ENCODE peak calls at places on chromosomes 7 and 10, in eight cellular contexts. One of them, this sample, is unnamed.
A peak's percentile ranks its signal among the peaks of the same experiment; 100 is the strongest.

GRCh38 chr7:1395211-1396070 is 63.8 kb downstream of the MICALL2 start:
- DNase-seq in aorta: no peak
- DNase-seq in pancreas: no peak
- DNase-seq in neural progenitor cell: no peak
- DNase-seq in spleen: no peak
- DNase-seq in colonic mucosa: no peak
- DNase-seq in heart left ventricle: no peak
- DNase-seq in brain microvascular endothelial cell: no peak
- DNase-seq in this sample: no peak

GRCh38 chr10:970311-971149 is 17.7 kb upstream of the GTPBP4 start:
- DNase-seq in spleen: no peak
- DNase-seq in aorta: no peak
- DNase-seq in heart left ventricle: no peak
- DNase-seq in colonic mucosa: peak; percentile 27
- DNase-seq in pancreas: peak; percentile 36
- DNase-seq in brain microvascular endothelial cell: peak; percentile 11
- DNase-seq in neural progenitor cell: no peak
- DNase-seq in this sample: peak; percentile 63

GRCh38 chr10:116669832-116670644 is 49.3 kb downstream of the PNLIPRP2 start:
- DNase-seq in spleen: no peak
- DNase-seq in pancreas: no peak
- DNase-seq in brain microvascular endothelial cell: no peak
- DNase-seq in heart left ventricle: no peak
- DNase-seq in colonic mucosa: peak; percentile 52
- DNase-seq in aorta: no peak
- DNase-seq in neural progenitor cell: peak; percentile 78
- DNase-seq in this sample: no peak

GRCh38 chr10:75400163-75400768 is 1.3 kb downstream of the ZNF503 start:
- DNase-seq in colonic mucosa: no peak
- DNase-seq in pancreas: no peak
- DNase-seq in aorta: no peak
- DNase-seq in heart left ventricle: no peak
- DNase-seq in brain microvascular endothelial cell: no peak
- DNase-seq in neural progenitor cell: peak; percentile 56
- DNase-seq in spleen: no peak
- DNase-seq in this sample: no peak

GRCh38 chr7:92763636-92764423 is 72.5 kb downstream of the CDK6 start:
- DNase-seq in brain microvascular endothelial cell: peak; percentile 86
- DNase-seq in pancreas: no peak
- DNase-seq in heart left ventricle: no peak
- DNase-seq in colonic mucosa: peak; percentile 32
- DNase-seq in spleen: no peak
- DNase-seq in neural progenitor cell: peak; percentile 64
- DNase-seq in aorta: no peak
- DNase-seq in this sample: no peak

GRCh38 chr10:24603333-24603732 is 120.4 kb downstream of the ARHGAP21 start:
- DNase-seq in aorta: no peak
- DNase-seq in spleen: no peak
- DNase-seq in neural progenitor cell: no peak
- DNase-seq in pancreas: no peak
- DNase-seq in colonic mucosa: no peak
- DNase-seq in brain microvascular endothelial cell: peak; percentile 48
- DNase-seq in heart left ventricle: no peak
- DNase-seq in this sample: no peak

GRCh38 chr7:110573862-110574528 is 516.9 kb upstream of the LRRN3 start:
- DNase-seq in neural progenitor cell: no peak
- DNase-seq in heart left ventricle: no peak
- DNase-seq in pancreas: no peak
- DNase-seq in colonic mucosa: no peak
- DNase-seq in aorta: no peak
- DNase-seq in brain microvascular endothelial cell: peak; percentile 81
- DNase-seq in spleen: no peak
- DNase-seq in this sample: no peak

GRCh38 chr10:133461841-133462240 is 8.1 kb downstream of the SCART1 start:
- DNase-seq in brain microvascular endothelial cell: no peak
- DNase-seq in pancreas: no peak
- DNase-seq in colonic mucosa: no peak
- DNase-seq in aorta: no peak
- DNase-seq in heart left ventricle: no peak
- DNase-seq in spleen: no peak
- DNase-seq in neural progenitor cell: no peak
- DNase-seq in this sample: no peak

GRCh38 chr10:95125582-95125981 is 56.3 kb upstream of the CYP2C8 start:
- DNase-seq in aorta: no peak
- DNase-seq in pancreas: no peak
- DNase-seq in colonic mucosa: no peak
- DNase-seq in heart left ventricle: no peak
- DNase-seq in neural progenitor cell: no peak
- DNase-seq in brain microvascular endothelial cell: no peak
- DNase-seq in spleen: no peak
- DNase-seq in this sample: no peak

GRCh38 chr10:52318136-52318810 is 4.2 kb downstream of the DKK1 start:
- DNase-seq in spleen: no peak
- DNase-seq in pancreas: no peak
- DNase-seq in brain microvascular endothelial cell: peak; percentile 52
- DNase-seq in heart left ventricle: no peak
- DNase-seq in colonic mucosa: no peak
- DNase-seq in aorta: no peak
- DNase-seq in neural progenitor cell: no peak
- DNase-seq in this sample: no peak

GRCh38 chr10:77943086-77943901 is 16.7 kb upstream of the DLG5 start:
- DNase-seq in pancreas: no peak
- DNase-seq in heart left ventricle: no peak
- DNase-seq in colonic mucosa: no peak
- DNase-seq in aorta: no peak
- DNase-seq in brain microvascular endothelial cell: peak; percentile 52
- DNase-seq in neural progenitor cell: no peak
- DNase-seq in spleen: no peak
- DNase-seq in this sample: no peak

GRCh38 chr7:55120501-55121198 is 101.8 kb downstream of the EGFR start:
- DNase-seq in colonic mucosa: no peak
- DNase-seq in heart left ventricle: no peak
- DNase-seq in spleen: no peak
- DNase-seq in brain microvascular endothelial cell: no peak
- DNase-seq in aorta: no peak
- DNase-seq in neural progenitor cell: no peak
- DNase-seq in pancreas: no peak
- DNase-seq in this sample: no peak

GRCh38 chr7:51224811-51225581 is 91.6 kb downstream of the COBL start:
- DNase-seq in brain microvascular endothelial cell: no peak
- DNase-seq in heart left ventricle: no peak
- DNase-seq in pancreas: peak; percentile 67
- DNase-seq in neural progenitor cell: peak; percentile 56
- DNase-seq in colonic mucosa: peak; percentile 88
- DNase-seq in aorta: no peak
- DNase-seq in spleen: no peak
- DNase-seq in this sample: peak; percentile 75

GRCh38 chr7:12423355-12423994 is 19.8 kb upstream of the VWDE start:
- DNase-seq in spleen: no peak
- DNase-seq in colonic mucosa: no peak
- DNase-seq in pancreas: no peak
- DNase-seq in heart left ventricle: no peak
- DNase-seq in aorta: no peak
- DNase-seq in brain microvascular endothelial cell: no peak
- DNase-seq in neural progenitor cell: no peak
- DNase-seq in this sample: no peak

GRCh38 chr10:88080213-88080612 is 216.8 kb downstream of the PTEN start:
- DNase-seq in neural progenitor cell: no peak
- DNase-seq in brain microvascular endothelial cell: peak; percentile 24
- DNase-seq in colonic mucosa: no peak
- DNase-seq in pancreas: peak; percentile 52
- DNase-seq in heart left ventricle: no peak
- DNase-seq in spleen: no peak
- DNase-seq in aorta: no peak
- DNase-seq in this sample: no peak

GRCh38 chr10:93236378-93237040 is 162.8 kb downstream of the CYP26A1 start:
- DNase-seq in brain microvascular endothelial cell: no peak
- DNase-seq in heart left ventricle: no peak
- DNase-seq in spleen: no peak
- DNase-seq in neural progenitor cell: no peak
- DNase-seq in aorta: no peak
- DNase-seq in colonic mucosa: no peak
- DNase-seq in pancreas: no peak
- DNase-seq in this sample: no peak

GRCh38 chr7:152196391-152196790 is 170.9 kb downstream of the GALNT11 start:
- DNase-seq in colonic mucosa: no peak
- DNase-seq in pancreas: no peak
- DNase-seq in brain microvascular endothelial cell: no peak
- DNase-seq in heart left ventricle: no peak
- DNase-seq in aorta: no peak
- DNase-seq in spleen: no peak
- DNase-seq in neural progenitor cell: no peak
- DNase-seq in this sample: no peak

GRCh38 chr7:152200395-152200794 is 174.9 kb downstream of the GALNT11 start:
- DNase-seq in aorta: no peak
- DNase-seq in heart left ventricle: no peak
- DNase-seq in pancreas: no peak
- DNase-seq in spleen: no peak
- DNase-seq in colonic mucosa: no peak
- DNase-seq in neural progenitor cell: no peak
- DNase-seq in brain microvascular endothelial cell: no peak
- DNase-seq in this sample: no peak

GRCh38 chr7:152203095-152203494 is 177.6 kb downstream of the GALNT11 start:
- DNase-seq in pancreas: no peak
- DNase-seq in brain microvascular endothelial cell: no peak
- DNase-seq in spleen: no peak
- DNase-seq in neural progenitor cell: no peak
- DNase-seq in heart left ventricle: no peak
- DNase-seq in colonic mucosa: no peak
- DNase-seq in aorta: no peak
- DNase-seq in this sample: no peak

GRCh38 chr7:152202056-152202455 is 176.6 kb downstream of the GALNT11 start:
- DNase-seq in neural progenitor cell: no peak
- DNase-seq in pancreas: no peak
- DNase-seq in heart left ventricle: no peak
- DNase-seq in spleen: no peak
- DNase-seq in colonic mucosa: no peak
- DNase-seq in brain microvascular endothelial cell: no peak
- DNase-seq in aorta: no peak
- DNase-seq in this sample: no peak
- H3K36me3 ChIP-seq in neural progenitor cell: peaks cover 9% of the 10 kb centered on the region
- H3K36me3 ChIP-seq in pancreas: no peaks in the 10 kb centered on the region
- H3K36me3 ChIP-seq in heart left ventricle: peaks cover 91% of the 10 kb centered on the region
- H3K36me3 ChIP-seq in spleen: peaks cover 12% of the 10 kb centered on the region
- H3K36me3 ChIP-seq in colonic mucosa: no peaks in the 10 kb centered on the region
- H3K36me3 ChIP-seq in brain microvascular endothelial cell: peaks cover 6% of the 10 kb centered on the region
- H3K36me3 ChIP-seq in aorta: peaks cover 6% of the 10 kb centered on the region
- H3K36me3 ChIP-seq in this sample: peaks cover 50% of the 10 kb centered on the region

GRCh38 chr10:13880760-13881159 is 294.0 kb downstream of the PRPF18 start:
- DNase-seq in colonic mucosa: no peak
- DNase-seq in brain microvascular endothelial cell: no peak
- DNase-seq in aorta: no peak
- DNase-seq in pancreas: no peak
- DNase-seq in neural progenitor cell: no peak
- DNase-seq in heart left ventricle: no peak
- DNase-seq in spleen: no peak
- DNase-seq in this sample: no peak

GRCh38 chr10:13885238-13885990 is 298.6 kb downstream of the PRPF18 start:
- DNase-seq in heart left ventricle: no peak
- DNase-seq in colonic mucosa: no peak
- DNase-seq in neural progenitor cell: no peak
- DNase-seq in spleen: no peak
- DNase-seq in aorta: no peak
- DNase-seq in brain microvascular endothelial cell: no peak
- DNase-seq in pancreas: no peak
- DNase-seq in this sample: no peak

GRCh38 chr10:13877154-13877909 is 290.6 kb downstream of the PRPF18 start:
- DNase-seq in pancreas: peak; percentile 18
- DNase-seq in heart left ventricle: no peak
- DNase-seq in aorta: peak; percentile 89
- DNase-seq in neural progenitor cell: no peak
- DNase-seq in colonic mucosa: peak; percentile 27
- DNase-seq in brain microvascular endothelial cell: no peak
- DNase-seq in spleen: no peak
- DNase-seq in this sample: peak; percentile 69

GRCh38 chr10:13883843-13884444 is 297.2 kb downstream of the PRPF18 start:
- DNase-seq in heart left ventricle: no peak
- DNase-seq in aorta: no peak
- DNase-seq in brain microvascular endothelial cell: no peak
- DNase-seq in colonic mucosa: no peak
- DNase-seq in spleen: no peak
- DNase-seq in neural progenitor cell: no peak
- DNase-seq in pancreas: no peak
- DNase-seq in this sample: no peak

GRCh38 chr10:13882112-13882711 is 295.4 kb downstream of the PRPF18 start:
- DNase-seq in neural progenitor cell: peak; percentile 81
- DNase-seq in colonic mucosa: no peak
- DNase-seq in aorta: no peak
- DNase-seq in brain microvascular endothelial cell: peak; percentile 95
- DNase-seq in pancreas: no peak
- DNase-seq in spleen: no peak
- DNase-seq in heart left ventricle: no peak
- DNase-seq in this sample: no peak
- H3K4me3 ChIP-seq in neural progenitor cell: peak overlapping the region; percentile 16
- H3K4me3 ChIP-seq in colonic mucosa: no peak overlapping the region
- H3K4me3 ChIP-seq in aorta: no peak overlapping the region
- H3K4me3 ChIP-seq in brain microvascular endothelial cell: no peak overlapping the region
- H3K4me3 ChIP-seq in pancreas: no peak overlapping the region
- H3K4me3 ChIP-seq in spleen: no peak overlapping the region
- H3K4me3 ChIP-seq in heart left ventricle: no peak overlapping the region
- H3K4me3 ChIP-seq in this sample: no peak overlapping the region

GRCh38 chr7:29281782-29282541 is 87.4 kb downstream of the CHN2 start:
- DNase-seq in aorta: no peak
- DNase-seq in heart left ventricle: no peak
- DNase-seq in spleen: no peak
- DNase-seq in pancreas: no peak
- DNase-seq in colonic mucosa: peak; percentile 25
- DNase-seq in brain microvascular endothelial cell: peak; percentile 86
- DNase-seq in neural progenitor cell: no peak
- DNase-seq in this sample: no peak
- H3K27ac ChIP-seq in aorta: no peak overlapping the region
- H3K27ac ChIP-seq in heart left ventricle: peak overlapping the region; percentile 85
- H3K27ac ChIP-seq in spleen: no peak overlapping the region
- H3K27ac ChIP-seq in pancreas: no peak overlapping the region
- H3K27ac ChIP-seq in colonic mucosa: no peak overlapping the region
- H3K27ac ChIP-seq in brain microvascular endothelial cell: no peak overlapping the region
- H3K27ac ChIP-seq in neural progenitor cell: no peak overlapping the region
- H3K27ac ChIP-seq in this sample: no peak overlapping the region

GRCh38 chr7:139242741-139243281 is 11.8 kb downstream of the UBN2 start:
- DNase-seq in neural progenitor cell: no peak
- DNase-seq in aorta: no peak
- DNase-seq in colonic mucosa: no peak
- DNase-seq in heart left ventricle: no peak
- DNase-seq in brain microvascular endothelial cell: no peak
- DNase-seq in pancreas: no peak
- DNase-seq in spleen: no peak
- DNase-seq in this sample: no peak

GRCh38 chr7:139246494-139246893 is 15.5 kb downstream of the UBN2 start:
- DNase-seq in spleen: no peak
- DNase-seq in neural progenitor cell: no peak
- DNase-seq in brain microvascular endothelial cell: no peak
- DNase-seq in colonic mucosa: no peak
- DNase-seq in aorta: no peak
- DNase-seq in pancreas: no peak
- DNase-seq in heart left ventricle: no peak
- DNase-seq in this sample: no peak

GRCh38 chr7:139245401-139245800 is 14.4 kb downstream of the UBN2 start:
- DNase-seq in neural progenitor cell: no peak
- DNase-seq in colonic mucosa: no peak
- DNase-seq in pancreas: no peak
- DNase-seq in heart left ventricle: no peak
- DNase-seq in aorta: no peak
- DNase-seq in spleen: no peak
- DNase-seq in brain microvascular endothelial cell: no peak
- DNase-seq in this sample: no peak

GRCh38 chr7:139246905-139247304 is 15.9 kb downstream of the UBN2 start:
- DNase-seq in colonic mucosa: no peak
- DNase-seq in aorta: no peak
- DNase-seq in brain microvascular endothelial cell: no peak
- DNase-seq in spleen: no peak
- DNase-seq in neural progenitor cell: no peak
- DNase-seq in heart left ventricle: no peak
- DNase-seq in pancreas: no peak
- DNase-seq in this sample: no peak

GRCh38 chr7:139241258-139241657 is 10.2 kb downstream of the UBN2 start:
- DNase-seq in heart left ventricle: no peak
- DNase-seq in spleen: no peak
- DNase-seq in aorta: no peak
- DNase-seq in brain microvascular endothelial cell: no peak
- DNase-seq in colonic mucosa: no peak
- DNase-seq in pancreas: no peak
- DNase-seq in neural progenitor cell: no peak
- DNase-seq in this sample: no peak
- H3K36me3 ChIP-seq in heart left ventricle: peaks cover 92% of the 10 kb centered on the region
- H3K36me3 ChIP-seq in spleen: peaks cover 38% of the 10 kb centered on the region
- H3K36me3 ChIP-seq in aorta: peaks cover 3% of the 10 kb centered on the region
- H3K36me3 ChIP-seq in brain microvascular endothelial cell: peaks cover 19% of the 10 kb centered on the region
- H3K36me3 ChIP-seq in colonic mucosa: peaks cover 17% of the 10 kb centered on the region
- H3K36me3 ChIP-seq in pancreas: no peaks in the 10 kb centered on the region
- H3K36me3 ChIP-seq in neural progenitor cell: peaks cover 10% of the 10 kb centered on the region
- H3K36me3 ChIP-seq in this sample: peaks cover 88% of the 10 kb centered on the region